ENCODE peak calls at places on chromosomes 6 and 20, in five cellular contexts. One of them, this sample, is unnamed.

GRCh38 chr6:127420558-127420957 is 38.6 kb downstream of the KIAA0408 start:
- DNase-seq in heart left ventricle: peak; percentile 68
- DNase-seq in HCT116: peak; percentile 88
- DNase-seq in IMR-90: peak; percentile 97
- DNase-seq in lower leg skin: peak; percentile 79
- DNase-seq in this sample: peak; percentile 27

GRCh38 chr20:37651932-37652331 is 41.9 kb upstream of the CTNNBL1 start:
- DNase-seq in heart left ventricle: peak; percentile 58
- DNase-seq in HCT116: peak; percentile 36
- DNase-seq in IMR-90: no peak
- DNase-seq in lower leg skin: no peak
- DNase-seq in this sample: no peak

GRCh38 chr20:37323985-37324384 is 22.0 kb upstream of the SRC start:
- DNase-seq in heart left ventricle: no peak
- DNase-seq in HCT116: no peak
- DNase-seq in IMR-90: peak; percentile 92
- DNase-seq in lower leg skin: no peak
- DNase-seq in this sample: no peak

GRCh38 chr20:38987777-38988176 is 25.6 kb downstream of the DHX35 start:
- DNase-seq in heart left ventricle: no peak
- DNase-seq in HCT116: no peak
- DNase-seq in IMR-90: no peak
- DNase-seq in lower leg skin: no peak
- DNase-seq in this sample: no peak

GRCh38 chr6:36839819-36840379 is 655 bp upstream of the CPNE5 start:
- DNase-seq in heart left ventricle: peak; percentile 67
- DNase-seq in HCT116: peak; percentile 4
- DNase-seq in IMR-90: no peak
- DNase-seq in lower leg skin: no peak
- DNase-seq in this sample: peak; percentile 77

GRCh38 chr6:24899647-24900325 is 36.0 kb downstream of the RIPOR2 start:
- DNase-seq in heart left ventricle: no peak
- DNase-seq in HCT116: no peak
- DNase-seq in IMR-90: no peak
- DNase-seq in lower leg skin: no peak
- DNase-seq in this sample: no peak

GRCh38 chr6:32111424-32112066 is 2.4 kb upstream of the TNXB start:
- DNase-seq in heart left ventricle: no peak
- DNase-seq in HCT116: no peak
- DNase-seq in IMR-90: no peak
- DNase-seq in lower leg skin: no peak
- DNase-seq in this sample: peak; percentile 74

GRCh38 chr6:21479140-21479539 is 114.4 kb upstream of the SOX4 start:
- DNase-seq in heart left ventricle: peak; percentile 30
- DNase-seq in HCT116: no peak
- DNase-seq in IMR-90: peak; percentile 23
- DNase-seq in lower leg skin: no peak
- DNase-seq in this sample: no peak

GRCh38 chr6:108559884-108560462 is 744 bp upstream of the FOXO3 start:
- DNase-seq in heart left ventricle: peak; percentile 68
- DNase-seq in HCT116: no peak
- DNase-seq in IMR-90: peak; percentile 74
- DNase-seq in lower leg skin: peak; percentile 81
- DNase-seq in this sample: peak; percentile 82

GRCh38 chr20:7196481-7196880 is 429.0 kb downstream of the BMP2 start:
- DNase-seq in heart left ventricle: no peak
- DNase-seq in HCT116: no peak
- DNase-seq in IMR-90: no peak
- DNase-seq in lower leg skin: no peak
- DNase-seq in this sample: no peak

GRCh38 chr20:40953856-40954255 is 74.8 kb upstream of the TOP1 start:
- DNase-seq in heart left ventricle: no peak
- DNase-seq in HCT116: no peak
- DNase-seq in IMR-90: peak; percentile 49
- DNase-seq in lower leg skin: no peak
- DNase-seq in this sample: no peak

GRCh38 chr20:45347297-45347935 is 808 bp downstream of the SDC4 start:
- DNase-seq in heart left ventricle: no peak
- DNase-seq in HCT116: no peak
- DNase-seq in IMR-90: no peak
- DNase-seq in lower leg skin: no peak
- DNase-seq in this sample: no peak

GRCh38 chr6:140566706-140567330 is 1192.4 kb upstream of the CITED2 start:
- DNase-seq in heart left ventricle: no peak
- DNase-seq in HCT116: no peak
- DNase-seq in IMR-90: peak; percentile 72
- DNase-seq in lower leg skin: no peak
- DNase-seq in this sample: no peak

GRCh38 chr6:119052292-119052889 is 26.1 kb downstream of the FAM184A start:
- DNase-seq in heart left ventricle: no peak
- DNase-seq in HCT116: no peak
- DNase-seq in IMR-90: no peak
- DNase-seq in lower leg skin: no peak
- DNase-seq in this sample: no peak

GRCh38 chr6:86016567-86016966 is 373.9 kb upstream of the SYNCRIP start:
- DNase-seq in heart left ventricle: no peak
- DNase-seq in HCT116: no peak
- DNase-seq in IMR-90: no peak
- DNase-seq in lower leg skin: no peak
- DNase-seq in this sample: no peak

GRCh38 chr20:57857969-57858368 is 148.2 kb upstream of the PMEPA1 start:
- DNase-seq in heart left ventricle: no peak
- DNase-seq in HCT116: no peak
- DNase-seq in IMR-90: no peak
- DNase-seq in lower leg skin: no peak
- DNase-seq in this sample: no peak

GRCh38 chr20:46311039-46311650 is 2.8 kb upstream of the CDH22 start:
- DNase-seq in heart left ventricle: no peak
- DNase-seq in HCT116: no peak
- DNase-seq in IMR-90: no peak
- DNase-seq in lower leg skin: no peak
- DNase-seq in this sample: no peak

GRCh38 chr6:41757931-41758640 is 10.9 kb upstream of the PGC start:
- DNase-seq in heart left ventricle: no peak
- DNase-seq in HCT116: no peak
- DNase-seq in IMR-90: peak; percentile 29
- DNase-seq in lower leg skin: no peak
- DNase-seq in this sample: no peak

GRCh38 chr20:12882832-12883506 is 125.8 kb upstream of the SPTLC3 start:
- DNase-seq in heart left ventricle: no peak
- DNase-seq in HCT116: no peak
- DNase-seq in IMR-90: peak; percentile 45
- DNase-seq in lower leg skin: no peak
- DNase-seq in this sample: no peak

GRCh38 chr20:29497261-29497671 is 1760.2 kb upstream of the DEFB115 start:
- DNase-seq in heart left ventricle: no peak
- DNase-seq in HCT116: no peak
- DNase-seq in IMR-90: no peak
- DNase-seq in lower leg skin: peak; percentile 64
- DNase-seq in this sample: no peak

GRCh38 chr6:90146914-90147668 is 149.6 kb downstream of the BACH2 start:
- DNase-seq in heart left ventricle: no peak
- DNase-seq in HCT116: no peak
- DNase-seq in IMR-90: no peak
- DNase-seq in lower leg skin: no peak
- DNase-seq in this sample: no peak

GRCh38 chr6:71082033-71082620 is 125.3 kb upstream of the B3GAT2 start:
- DNase-seq in heart left ventricle: no peak
- DNase-seq in HCT116: no peak
- DNase-seq in IMR-90: peak; percentile 35
- DNase-seq in lower leg skin: no peak
- DNase-seq in this sample: no peak

GRCh38 chr6:17565399-17565798 is 34.7 kb upstream of the FAM8A1 start:
- DNase-seq in heart left ventricle: no peak
- DNase-seq in HCT116: no peak
- DNase-seq in IMR-90: no peak
- DNase-seq in lower leg skin: no peak
- DNase-seq in this sample: no peak

GRCh38 chr6:163626073-163626867 is 211.8 kb downstream of the QKI start:
- DNase-seq in heart left ventricle: no peak
- DNase-seq in HCT116: no peak
- DNase-seq in IMR-90: no peak
- DNase-seq in lower leg skin: no peak
- DNase-seq in this sample: no peak

GRCh38 chr6:16223362-16223761 is 15.0 kb upstream of the GMPR start:
- DNase-seq in heart left ventricle: no peak
- DNase-seq in HCT116: no peak
- DNase-seq in IMR-90: no peak
- DNase-seq in lower leg skin: no peak
- DNase-seq in this sample: no peak

GRCh38 chr6:4134841-4135664 is at the start of gene ECI2:
- DNase-seq in heart left ventricle: peak; percentile 84
- DNase-seq in HCT116: no peak
- DNase-seq in IMR-90: peak; percentile 27
- DNase-seq in lower leg skin: no peak
- DNase-seq in this sample: no peak
- H3K4me3 ChIP-seq in heart left ventricle: peak within 1 kb of the TSS; percentile 93
- H3K4me3 ChIP-seq in HCT116: peak within 1 kb of the TSS; percentile 88
- H3K4me3 ChIP-seq in IMR-90: peak within 1 kb of the TSS; percentile 94
- H3K4me3 ChIP-seq in lower leg skin: peak within 1 kb of the TSS; percentile 70
- H3K4me3 ChIP-seq in this sample: peak within 1 kb of the TSS; percentile 96

GRCh38 chr20:63896136-63896890 is 1.4 kb downstream of the DNAJC5 start:
- DNase-seq in heart left ventricle: peak; percentile 56
- DNase-seq in HCT116: no peak
- DNase-seq in IMR-90: peak; percentile 46
- DNase-seq in lower leg skin: no peak
- DNase-seq in this sample: no peak
- TF ChIP-seq POLR2A in heart left ventricle: no peak
- TF ChIP-seq POLR2A in HCT116: no peak
- TF ChIP-seq POLR2A in IMR-90: no peak
- TF ChIP-seq POLR2A in lower leg skin: no peak
- TF ChIP-seq POLR2A in this sample: no peak

GRCh38 chr6:167977717-167978467 is 19.6 kb upstream of the KIF25 start:
- DNase-seq in heart left ventricle: no peak
- DNase-seq in HCT116: no peak
- DNase-seq in IMR-90: no peak
- DNase-seq in lower leg skin: no peak
- DNase-seq in this sample: no peak
- H3K4me3 ChIP-seq in heart left ventricle: no peak overlapping the region
- H3K4me3 ChIP-seq in HCT116: no peak overlapping the region
- H3K4me3 ChIP-seq in IMR-90: no peak overlapping the region
- H3K4me3 ChIP-seq in lower leg skin: no peak overlapping the region
- H3K4me3 ChIP-seq in this sample: no peak overlapping the region

GRCh38 chr20:19304389-19304788 is 91.9 kb downstream of the SLC24A3 start:
- DNase-seq in heart left ventricle: no peak
- DNase-seq in HCT116: no peak
- DNase-seq in IMR-90: no peak
- DNase-seq in lower leg skin: no peak
- DNase-seq in this sample: no peak

GRCh38 chr20:19302714-19303113 is 90.3 kb downstream of the SLC24A3 start:
- DNase-seq in heart left ventricle: no peak
- DNase-seq in HCT116: no peak
- DNase-seq in IMR-90: no peak
- DNase-seq in lower leg skin: no peak
- DNase-seq in this sample: no peak

GRCh38 chr20:19301843-19302242 is 89.4 kb downstream of the SLC24A3 start:
- DNase-seq in heart left ventricle: no peak
- DNase-seq in HCT116: no peak
- DNase-seq in IMR-90: no peak
- DNase-seq in lower leg skin: no peak
- DNase-seq in this sample: no peak

GRCh38 chr20:19300395-19300794 is 88.0 kb downstream of the SLC24A3 start:
- DNase-seq in heart left ventricle: no peak
- DNase-seq in HCT116: no peak
- DNase-seq in IMR-90: no peak
- DNase-seq in lower leg skin: no peak
- DNase-seq in this sample: no peak

DNA sequence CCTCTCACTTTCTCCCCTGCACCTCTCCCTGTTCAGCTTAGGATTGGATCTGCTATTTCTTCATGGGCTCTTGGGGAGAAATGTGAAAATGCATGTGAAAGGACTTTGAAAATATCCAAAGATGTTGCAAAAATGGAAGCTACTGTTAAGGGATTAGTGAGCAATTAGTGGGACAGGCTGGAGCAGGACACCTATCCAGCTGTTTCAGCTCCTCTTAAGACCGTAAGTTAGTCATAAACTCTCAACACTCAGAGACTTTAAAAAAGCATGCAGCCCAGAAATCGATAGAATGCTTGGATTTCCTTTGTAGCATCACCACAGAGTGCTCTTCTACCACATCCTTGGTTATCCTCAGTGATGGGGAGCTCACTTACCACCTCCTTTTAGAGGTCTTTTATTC is 88.7 kb downstream of the SLC24A3 start:
- DNase-seq in heart left ventricle: no peak
- DNase-seq in HCT116: no peak
- DNase-seq in IMR-90: no peak
- DNase-seq in lower leg skin: no peak
- DNase-seq in this sample: no peak
- TF ChIP-seq POLR2A in heart left ventricle: no peak
- TF ChIP-seq POLR2A in HCT116: no peak
- TF ChIP-seq POLR2A in IMR-90: no peak
- TF ChIP-seq POLR2A in lower leg skin: no peak
- TF ChIP-seq POLR2A in this sample: no peak

GRCh38 chr6:152587473-152587872 is 49.7 kb downstream of the SYNE1 start:
- DNase-seq in heart left ventricle: no peak
- DNase-seq in HCT116: no peak
- DNase-seq in IMR-90: no peak
- DNase-seq in lower leg skin: no peak
- DNase-seq in this sample: no peak
- H3K4me3 ChIP-seq in heart left ventricle: no peak overlapping the region
- H3K4me3 ChIP-seq in HCT116: no peak overlapping the region
- H3K4me3 ChIP-seq in IMR-90: no peak overlapping the region
- H3K4me3 ChIP-seq in lower leg skin: no peak overlapping the region
- H3K4me3 ChIP-seq in this sample: no peak overlapping the region